ENCODE peak calls at places on chromosomes 12 and 14, in five cellular contexts. H, M, Q, X and J are unnamed samples.
A peak's percentile ranks its signal among the peaks of the same experiment; 100 is the strongest.

GRCh38 chr12:2154521-2154920 is 101.7 kb downstream of the CACNA1C start:
- DNase-seq in H (no peak), M (no peak), Q (no peak), X (no peak), J (no peak)

GRCh38 chr14:22226381-22226780 is 362.6 kb downstream of the DAD1 start:
- DNase-seq in H (no peak), M (no peak), Q (no peak), X (no peak), J (no peak)

GRCh38 chr12:32603071-32603470 is 76.0 kb upstream of the DNM1L start:
- DNase-seq in H (no peak), M (no peak), Q (no peak), X (no peak), J (no peak)

GRCh38 chr12:27179399-27180214 is 64.5 kb upstream of the STK38L start:
- DNase-seq in H (no peak), M (no peak), Q (peak; percentile 69), X (peak; percentile 57), J (peak; percentile 44)

GRCh38 chr14:92717571-92718042 is 30.8 kb downstream of the LGMN start:
- DNase-seq in H (no peak), M (no peak), Q (no peak), X (peak; percentile 32), J (no peak)

GRCh38 chr12:67382206-67382871 is 113.2 kb downstream of the CAND1 start:
- DNase-seq in H (no peak), M (no peak), Q (no peak), X (no peak), J (no peak)

GRCh38 chr12:20696181-20696580 is 1.0 kb downstream of the SLCO1C1 start:
- DNase-seq in H (no peak), M (no peak), Q (no peak), X (no peak), J (no peak)

GRCh38 chr12:57549909-57550627 is at the start of gene KIF5A:
- DNase-seq in H (peak; percentile 80), M (no peak), Q (peak; percentile 63), X (peak; percentile 80), J (no peak)

GRCh38 chr14:34554540-34555250 is 15.2 kb upstream of the EAPP start:
- DNase-seq in H (no peak), M (no peak), Q (no peak), X (peak; percentile 68), J (no peak)

GRCh38 chr14:90402009-90402408 is 5.2 kb downstream of the CALM1 start:
- DNase-seq in H (no peak), M (no peak), Q (no peak), X (no peak), J (no peak)

GRCh38 chr14:102947321-102948103 is 25.0 kb downstream of the AMN start:
- DNase-seq in H (no peak), M (no peak), Q (no peak), X (no peak), J (no peak)

GRCh38 chr14:61219256-61219655 is 61.9 kb downstream of the TMEM30B start:
- DNase-seq in H (no peak), M (no peak), Q (no peak), X (no peak), J (no peak)

GRCh38 chr12:49227701-49228100 is 37.2 kb upstream of the TUBA1C start:
- DNase-seq in H (no peak), M (no peak), Q (no peak), X (no peak), J (no peak)

GRCh38 chr14:101020971-101021370 is 117.4 kb upstream of the RTL1 start:
- DNase-seq in H (no peak), M (no peak), Q (no peak), X (no peak), J (no peak)

GRCh38 chr12:103881261-103881660 is 40.2 kb upstream of the NT5DC3 start:
- DNase-seq in H (no peak), M (no peak), Q (no peak), X (no peak), J (no peak)

GRCh38 chr12:24879644-24880043 is 69.3 kb downstream of the BCAT1 start:
- DNase-seq in H (no peak), M (no peak), Q (no peak), X (no peak), J (no peak)

GRCh38 chr14:94316692-94317091 is 6.4 kb downstream of the SERPINA6 start:
- DNase-seq in H (no peak), M (no peak), Q (no peak), X (no peak), J (no peak)

GRCh38 chr12:127339065-127339464 is 927.9 kb upstream of the TMEM132C start:
- DNase-seq in H (no peak), M (no peak), Q (no peak), X (no peak), J (no peak)